ENCODE peak calls at places on chromosomes 3 and 15, in four cellular contexts. E is SK-N-SH, V is lung, Y is IMR-90. B is an unnamed sample. For H3K9me3, the result is how much of the 10 kb centered on the place peaks cover.

GRCh38 chr3:28250999-28251398 is 9.6 kb downstream of the CMC1 start:
- DNase-seq in E (no peak), V (no peak), Y (peak), B (no peak)

GRCh38 chr15:25611603-25612002 is 172.8 kb upstream of the UBE3A start:
- DNase-seq in E (no peak), V (no peak), Y (peak), B (no peak)

GRCh38 chr15:20340931-20341661 is 200.5 kb downstream of the GOLGA6L6 start:
- DNase-seq in E (peak), V (peak), Y (no peak), B (peak)

GRCh38 chr15:92796163-92796611 is 103.9 kb upstream of the CHD2 start:
- DNase-seq in E (no peak), V (no peak), Y (no peak), B (no peak)

GRCh38 chr3:187669675-187670504 is at the start of gene SST:
- DNase-seq in E (no peak), V (peak), Y (peak), B (no peak)

GRCh38 chr3:9398715-9399708 is 1.6 kb downstream of the SETD5 start:
- DNase-seq in E (no peak), V (no peak), Y (peak), B (peak)

GRCh38 chr3:10780922-10781321 is 35.1 kb upstream of the SLC6A11 start:
- DNase-seq in E (no peak), V (no peak), Y (no peak), B (no peak)

GRCh38 chr3:171245796-171246453 is 214.3 kb downstream of the TNIK start:
- DNase-seq in E (no peak), V (no peak), Y (no peak), B (no peak)

GRCh38 chr3:176521531-176522175 is 675.6 kb downstream of the TBL1XR1 start:
- DNase-seq in E (no peak), V (no peak), Y (peak), B (no peak)

GRCh38 chr3:188349276-188349962 is 195.5 kb downstream of the LPP start:
- DNase-seq in E (no peak), V (no peak), Y (no peak), B (no peak)

GRCh38 chr3:13252207-13252606 is 167.9 kb downstream of the NUP210 start:
- DNase-seq in E (no peak), V (no peak), Y (no peak), B (no peak)

GRCh38 chr3:144053121-144053520 is 81.5 kb downstream of the DIPK2A start:
- DNase-seq in E (no peak), V (no peak), Y (peak), B (no peak)

GRCh38 chr3:173396191-173397041 is 1.1 kb upstream of the NLGN1 start:
- DNase-seq in E (peak), V (no peak), Y (no peak), B (no peak)

GRCh38 chr3:144643778-144644191 is 672.2 kb downstream of the DIPK2A start:
- DNase-seq in E (no peak), V (no peak), Y (peak), B (no peak)

GRCh38 chr3:124853446-124853845 is 33.7 kb downstream of the ITGB5 start:
- DNase-seq in E (no peak), V (no peak), Y (no peak), B (no peak)

GRCh38 chr3:47298439-47298838 is 15.7 kb downstream of the KLHL18 start:
- DNase-seq in E (no peak), V (no peak), Y (no peak), B (no peak)

GRCh38 chr15:68431792-68432401 is at the start of gene ITGA11:
- DNase-seq in E (peak), V (no peak), Y (peak), B (peak)

GRCh38 chr3:197305854-197306253 is 7.4 kb upstream of the DLG1 start:
- DNase-seq in E (no peak), V (no peak), Y (peak), B (no peak)

GRCh38 chr3:37456270-37456708 is 281.9 kb upstream of the LRRFIP2 start:
- DNase-seq in E (peak), V (peak), Y (no peak), B (peak)

GRCh38 chr3:194285024-194285858 is 65.9 kb downstream of the CPN2 start:
- DNase-seq in E (no peak), V (no peak), Y (peak), B (no peak)

GRCh38 chr3:194235160-194235559 is 99.2 kb downstream of the HES1 start:
- DNase-seq in E (no peak), V (no peak), Y (no peak), B (no peak)

GRCh38 chr3:142962520-142963265 is 781 bp downstream of the PAQR9 start:
- DNase-seq in E (no peak), V (no peak), Y (no peak), B (no peak)

GRCh38 chr3:20836801-20837200 is 650.8 kb upstream of the SGO1 start:
- DNase-seq in E (no peak), V (no peak), Y (no peak), B (no peak)
- H3K9me3 ChIP-seq in E (under half), V (under half), Y (under half), B (under half)

DNA sequence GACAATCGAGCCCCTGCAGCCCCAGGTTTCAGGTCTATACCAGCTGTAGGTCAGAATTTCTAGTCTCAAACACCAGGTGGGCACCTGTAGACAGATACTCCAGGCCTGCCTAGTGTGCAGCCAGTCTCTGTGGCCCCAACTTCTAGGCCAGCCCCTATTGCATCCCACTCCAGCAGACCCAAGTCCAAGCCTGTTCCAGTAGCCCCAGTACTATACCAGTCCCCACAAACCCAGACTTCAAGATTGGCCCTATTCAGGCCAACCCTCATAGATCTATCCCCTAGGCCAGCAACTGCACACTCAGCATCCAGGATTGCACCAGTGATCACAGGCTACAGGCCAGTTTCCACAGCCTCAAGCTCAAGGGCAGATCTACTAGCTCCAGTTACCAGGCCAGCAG is 344.0 kb downstream of the PYDC2 start:
- DNase-seq in E (no peak), V (no peak), Y (no peak), B (no peak)
- H3K9me3 ChIP-seq in E (under half), V (under half), Y (under half), B (under half)

GRCh38 chr15:46344115-46344749 is 709.4 kb downstream of the SQOR start:
- DNase-seq in E (no peak), V (no peak), Y (no peak), B (no peak)

GRCh38 chr15:46343527-46343926 is 708.7 kb downstream of the SQOR start:
- DNase-seq in E (no peak), V (no peak), Y (no peak), B (no peak)

DNA sequence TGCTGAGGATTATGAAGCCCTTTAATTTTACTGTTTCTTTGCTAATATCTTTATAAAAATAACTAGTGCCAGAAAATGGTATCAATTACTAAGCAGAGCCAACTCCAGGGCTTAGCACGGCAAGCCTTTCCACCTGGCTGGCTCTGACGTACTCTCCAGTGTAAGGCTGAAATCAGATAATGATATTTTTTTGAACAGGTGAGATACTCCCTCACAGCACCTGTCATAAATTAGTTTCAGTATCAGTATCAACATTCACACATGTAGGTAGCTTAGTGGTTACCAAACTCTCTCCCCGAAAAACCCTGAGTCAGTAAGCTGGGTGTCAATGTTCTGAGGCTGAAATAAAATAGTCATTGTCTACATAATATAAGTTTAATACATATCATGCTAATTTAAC is 710.1 kb downstream of the SQOR start:
- DNase-seq in E (no peak), V (no peak), Y (no peak), B (no peak)
- H3K9me3 ChIP-seq in E (under half), V (under half), Y (under half), B (under half)

GRCh38 chr15:23687143-23687470 is at the start of gene NDN:
- DNase-seq in E (peak), V (peak), Y (peak), B (peak)

GRCh38 chr15:23694592-23694991 is 7.5 kb upstream of the NDN start:
- DNase-seq in E (no peak), V (no peak), Y (no peak), B (no peak)

GRCh38 chr15:23686466-23687142 is 501 bp downstream of the NDN start:
- DNase-seq in E (no peak), V (no peak), Y (peak), B (no peak)

GRCh38 chr15:23690450-23690852 is 3.3 kb upstream of the NDN start:
- DNase-seq in E (peak), V (peak), Y (peak), B (peak)

DNA sequence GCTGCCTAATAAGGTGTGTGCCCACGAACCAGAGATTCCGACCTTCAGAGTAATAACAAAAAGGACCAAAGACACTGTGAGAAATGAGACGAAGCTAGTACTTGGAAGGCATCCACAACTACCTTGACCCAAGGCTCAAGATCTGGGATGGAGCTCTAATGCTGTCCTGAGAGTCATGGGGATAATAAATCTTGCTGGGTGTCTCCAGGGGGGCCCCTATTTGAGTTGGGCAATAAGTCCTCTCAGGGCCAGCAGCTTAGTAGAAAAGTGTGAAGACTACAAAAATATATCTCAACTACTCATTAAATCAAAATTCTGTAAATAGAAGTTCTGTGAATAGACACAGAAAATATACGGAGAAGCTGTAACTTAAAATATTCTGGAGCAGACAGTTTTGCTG is 2.9 kb upstream of the NDN start:
- DNase-seq in E (no peak), V (no peak), Y (no peak), B (no peak)
- H3K9me3 ChIP-seq in E (under half), V (under half), Y (under half), B (under half)

GRCh38 chr15:87919064-87919463 is 337.5 kb downstream of the NTRK3 start:
- DNase-seq in E (no peak), V (no peak), Y (no peak), B (no peak)
- H3K9me3 ChIP-seq in E (under half), V (under half), Y (under half), B (under half)

DNA sequence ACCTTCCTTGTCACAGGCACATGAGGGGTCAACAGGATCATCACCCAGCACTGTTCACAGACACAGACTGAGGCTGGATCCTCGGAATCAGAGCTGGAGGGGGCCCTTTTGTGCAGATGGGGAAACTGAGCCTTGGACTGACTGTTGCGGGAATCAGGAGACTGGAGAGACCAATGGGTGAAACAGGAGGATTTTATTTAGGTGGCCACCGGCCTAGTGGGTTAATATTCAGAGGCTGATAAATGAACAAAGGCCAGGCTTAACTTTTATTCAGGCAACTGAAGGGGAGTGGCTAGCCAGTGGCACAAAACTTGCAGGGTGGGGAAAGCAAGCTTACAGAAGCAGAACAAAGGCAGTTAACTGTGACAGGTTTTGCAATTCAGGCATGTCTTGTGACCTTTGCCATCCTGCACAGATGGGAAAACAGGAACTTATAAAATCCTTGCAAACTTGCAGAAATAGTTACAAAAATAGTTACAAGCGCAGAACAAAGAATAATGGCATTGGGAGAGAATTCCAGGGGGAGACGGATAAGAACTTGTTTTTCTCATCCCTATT is 25.0 kb upstream of the ACAD9 start:
- DNase-seq in E (no peak), V (no peak), Y (no peak), B (no peak)
- H3K9me3 ChIP-seq in E (under half), V (under half), Y (under half), B (under half)